ENCODE peak calls at places on chromosomes 12 and 14, in six cellular contexts. One of them, this sample, is unnamed.

GRCh38 chr12:92027243-92027642 is 118.4 kb downstream of the BTG1 start:
- DNase-seq in K562: no peak
- DNase-seq in HCT116: no peak
- DNase-seq in SK-N-SH: no peak
- DNase-seq in HepG2: no peak
- DNase-seq in H1: no peak
- DNase-seq in this sample: no peak

GRCh38 chr12:30756074-30756473 is 1.3 kb upstream of the CAPRIN2 start:
- DNase-seq in K562: no peak
- DNase-seq in HCT116: no peak
- DNase-seq in SK-N-SH: no peak
- DNase-seq in HepG2: peak
- DNase-seq in H1: no peak
- DNase-seq in this sample: no peak

GRCh38 chr12:75878382-75878720 is 153.2 kb downstream of the PHLDA1 start:
- DNase-seq in K562: no peak
- DNase-seq in HCT116: no peak
- DNase-seq in SK-N-SH: no peak
- DNase-seq in HepG2: no peak
- DNase-seq in H1: no peak
- DNase-seq in this sample: no peak

GRCh38 chr14:69079188-69079742 is 73.7 kb downstream of the DCAF5 start:
- DNase-seq in K562: no peak
- DNase-seq in HCT116: no peak
- DNase-seq in SK-N-SH: no peak
- DNase-seq in HepG2: no peak
- DNase-seq in H1: no peak
- DNase-seq in this sample: no peak

GRCh38 chr12:6958609-6959375 is 7.6 kb downstream of the PTPN6 start:
- DNase-seq in K562: no peak
- DNase-seq in HCT116: no peak
- DNase-seq in SK-N-SH: peak
- DNase-seq in HepG2: no peak
- DNase-seq in H1: no peak
- DNase-seq in this sample: no peak

GRCh38 chr12:92971869-92972524 is 42.9 kb upstream of the EEA1 start:
- DNase-seq in K562: no peak
- DNase-seq in HCT116: no peak
- DNase-seq in SK-N-SH: no peak
- DNase-seq in HepG2: no peak
- DNase-seq in H1: no peak
- DNase-seq in this sample: no peak

GRCh38 chr14:81521356-81521755 is 12.3 kb downstream of the SEL1L start:
- DNase-seq in K562: no peak
- DNase-seq in HCT116: no peak
- DNase-seq in SK-N-SH: no peak
- DNase-seq in HepG2: no peak
- DNase-seq in H1: no peak
- DNase-seq in this sample: no peak

GRCh38 chr12:17344649-17345048 is 738.7 kb upstream of the LMO3 start:
- DNase-seq in K562: no peak
- DNase-seq in HCT116: no peak
- DNase-seq in SK-N-SH: no peak
- DNase-seq in HepG2: no peak
- DNase-seq in H1: no peak
- DNase-seq in this sample: no peak

GRCh38 chr12:131755305-131756113 is 44.6 kb downstream of the SFSWAP start:
- DNase-seq in K562: peak
- DNase-seq in HCT116: peak
- DNase-seq in SK-N-SH: peak
- DNase-seq in HepG2: peak
- DNase-seq in H1: no peak
- DNase-seq in this sample: peak

GRCh38 chr12:118979763-118980406 is 1.5 kb upstream of the SRRM4 start:
- DNase-seq in K562: peak
- DNase-seq in HCT116: peak
- DNase-seq in SK-N-SH: peak
- DNase-seq in HepG2: peak
- DNase-seq in H1: peak
- DNase-seq in this sample: peak

GRCh38 chr14:63027719-63028118 is 17.5 kb downstream of the KCNH5 start:
- DNase-seq in K562: no peak
- DNase-seq in HCT116: no peak
- DNase-seq in SK-N-SH: no peak
- DNase-seq in HepG2: no peak
- DNase-seq in H1: no peak
- DNase-seq in this sample: no peak

GRCh38 chr12:60333461-60333860 is 737.6 kb downstream of the SLC16A7 start:
- DNase-seq in K562: no peak
- DNase-seq in HCT116: no peak
- DNase-seq in SK-N-SH: no peak
- DNase-seq in HepG2: no peak
- DNase-seq in H1: no peak
- DNase-seq in this sample: peak

GRCh38 chr12:98741615-98742265 is 96.7 kb downstream of the APAF1 start:
- DNase-seq in K562: peak
- DNase-seq in HCT116: no peak
- DNase-seq in SK-N-SH: no peak
- DNase-seq in HepG2: no peak
- DNase-seq in H1: no peak
- DNase-seq in this sample: no peak

GRCh38 chr12:75862692-75863471 is 168.7 kb downstream of the PHLDA1 start:
- DNase-seq in K562: no peak
- DNase-seq in HCT116: peak
- DNase-seq in SK-N-SH: no peak
- DNase-seq in HepG2: peak
- DNase-seq in H1: no peak
- DNase-seq in this sample: no peak

GRCh38 chr12:128388461-128388921 is 121.5 kb downstream of the TMEM132C start:
- DNase-seq in K562: no peak
- DNase-seq in HCT116: no peak
- DNase-seq in SK-N-SH: no peak
- DNase-seq in HepG2: no peak
- DNase-seq in H1: no peak
- DNase-seq in this sample: no peak

GRCh38 chr12:46546634-46547273 is 174.2 kb upstream of the SLC38A2 start:
- DNase-seq in K562: no peak
- DNase-seq in HCT116: no peak
- DNase-seq in SK-N-SH: no peak
- DNase-seq in HepG2: no peak
- DNase-seq in H1: no peak
- DNase-seq in this sample: no peak

GRCh38 chr14:98994571-98994970 is 277.4 kb downstream of the BCL11B start:
- DNase-seq in K562: no peak
- DNase-seq in HCT116: no peak
- DNase-seq in SK-N-SH: no peak
- DNase-seq in HepG2: no peak
- DNase-seq in H1: no peak
- DNase-seq in this sample: no peak

GRCh38 chr12:43158126-43158525 is 393.9 kb downstream of the ADAMTS20 start:
- DNase-seq in K562: no peak
- DNase-seq in HCT116: no peak
- DNase-seq in SK-N-SH: no peak
- DNase-seq in HepG2: no peak
- DNase-seq in H1: no peak
- DNase-seq in this sample: no peak

GRCh38 chr12:93242154-93242958 is 135.4 kb upstream of the NUDT4 start:
- DNase-seq in K562: no peak
- DNase-seq in HCT116: no peak
- DNase-seq in SK-N-SH: peak
- DNase-seq in HepG2: no peak
- DNase-seq in H1: no peak
- DNase-seq in this sample: no peak

GRCh38 chr14:60648934-60649814 is at the start of gene SIX1:
- DNase-seq in K562: peak
- DNase-seq in HCT116: peak
- DNase-seq in SK-N-SH: peak
- DNase-seq in HepG2: peak
- DNase-seq in H1: no peak
- DNase-seq in this sample: peak

GRCh38 chr12:87995581-87996178 is 33.5 kb downstream of the C12orf50 start:
- DNase-seq in K562: peak
- DNase-seq in HCT116: peak
- DNase-seq in SK-N-SH: peak
- DNase-seq in HepG2: peak
- DNase-seq in H1: peak
- DNase-seq in this sample: peak

DNA sequence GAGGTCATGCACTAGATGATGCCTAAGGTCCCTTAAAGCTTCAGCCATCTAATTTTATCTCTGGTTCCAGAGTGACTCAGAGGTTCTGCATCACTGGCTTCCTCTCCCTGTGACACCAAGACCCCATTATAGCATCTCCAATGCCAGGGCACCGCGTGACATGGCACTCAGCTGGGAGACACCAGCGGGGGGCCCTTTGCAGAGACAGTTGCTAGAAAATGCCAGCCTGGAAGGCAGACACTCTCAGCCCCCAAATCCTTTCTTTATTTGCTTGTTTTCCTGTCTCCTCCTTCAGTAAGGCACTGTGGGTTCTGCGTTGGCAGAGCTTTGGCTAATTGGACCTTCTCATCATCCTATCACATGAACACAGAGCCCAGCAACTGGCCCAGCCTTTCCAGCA is 123.5 kb upstream of the VRK1 start:
- DNase-seq in K562: no peak
- DNase-seq in HCT116: no peak
- DNase-seq in SK-N-SH: no peak
- DNase-seq in HepG2: no peak
- DNase-seq in H1: no peak
- DNase-seq in this sample: no peak
- TF ChIP-seq JUND in K562: no peak
- TF ChIP-seq JUND in HCT116: no peak
- TF ChIP-seq JUND in SK-N-SH: no peak
- TF ChIP-seq JUND in HepG2: no peak
- TF ChIP-seq JUND in H1: no peak
- TF ChIP-seq JUND in this sample: no peak

GRCh38 chr12:65606008-65606766 is 218.1 kb upstream of the HMGA2 start:
- DNase-seq in K562: peak
- DNase-seq in HCT116: no peak
- DNase-seq in SK-N-SH: no peak
- DNase-seq in HepG2: no peak
- DNase-seq in H1: no peak
- DNase-seq in this sample: no peak

GRCh38 chr12:65609359-65609771 is 214.9 kb upstream of the HMGA2 start:
- DNase-seq in K562: no peak
- DNase-seq in HCT116: peak
- DNase-seq in SK-N-SH: no peak
- DNase-seq in HepG2: no peak
- DNase-seq in H1: no peak
- DNase-seq in this sample: no peak

GRCh38 chr12:65605019-65605418 is 219.3 kb upstream of the HMGA2 start:
- DNase-seq in K562: no peak
- DNase-seq in HCT116: no peak
- DNase-seq in SK-N-SH: no peak
- DNase-seq in HepG2: no peak
- DNase-seq in H1: no peak
- DNase-seq in this sample: no peak

GRCh38 chr12:65608319-65608916 is 215.9 kb upstream of the HMGA2 start:
- DNase-seq in K562: no peak
- DNase-seq in HCT116: no peak
- DNase-seq in SK-N-SH: no peak
- DNase-seq in HepG2: no peak
- DNase-seq in H1: no peak
- DNase-seq in this sample: no peak

GRCh38 chr12:65607271-65607880 is 216.9 kb upstream of the HMGA2 start:
- DNase-seq in K562: no peak
- DNase-seq in HCT116: no peak
- DNase-seq in SK-N-SH: no peak
- DNase-seq in HepG2: no peak
- DNase-seq in H1: no peak
- DNase-seq in this sample: peak
- TF ChIP-seq JUND in K562: no peak
- TF ChIP-seq JUND in HCT116: no peak
- TF ChIP-seq JUND in SK-N-SH: no peak
- TF ChIP-seq JUND in HepG2: no peak
- TF ChIP-seq JUND in H1: no peak
- TF ChIP-seq JUND in this sample: no peak

GRCh38 chr12:26571539-26571938 is 261.5 kb downstream of the ITPR2 start:
- DNase-seq in K562: no peak
- DNase-seq in HCT116: no peak
- DNase-seq in SK-N-SH: no peak
- DNase-seq in HepG2: no peak
- DNase-seq in H1: no peak
- DNase-seq in this sample: no peak

GRCh38 chr12:26573212-26573909 is 259.6 kb downstream of the ITPR2 start:
- DNase-seq in K562: no peak
- DNase-seq in HCT116: no peak
- DNase-seq in SK-N-SH: no peak
- DNase-seq in HepG2: no peak
- DNase-seq in H1: no peak
- DNase-seq in this sample: no peak

GRCh38 chr12:26572131-26572530 is 260.9 kb downstream of the ITPR2 start:
- DNase-seq in K562: no peak
- DNase-seq in HCT116: no peak
- DNase-seq in SK-N-SH: no peak
- DNase-seq in HepG2: no peak
- DNase-seq in H1: no peak
- DNase-seq in this sample: no peak

GRCh38 chr12:26580619-26581018 is 252.4 kb downstream of the ITPR2 start:
- DNase-seq in K562: no peak
- DNase-seq in HCT116: no peak
- DNase-seq in SK-N-SH: peak
- DNase-seq in HepG2: no peak
- DNase-seq in H1: no peak
- DNase-seq in this sample: no peak

DNA sequence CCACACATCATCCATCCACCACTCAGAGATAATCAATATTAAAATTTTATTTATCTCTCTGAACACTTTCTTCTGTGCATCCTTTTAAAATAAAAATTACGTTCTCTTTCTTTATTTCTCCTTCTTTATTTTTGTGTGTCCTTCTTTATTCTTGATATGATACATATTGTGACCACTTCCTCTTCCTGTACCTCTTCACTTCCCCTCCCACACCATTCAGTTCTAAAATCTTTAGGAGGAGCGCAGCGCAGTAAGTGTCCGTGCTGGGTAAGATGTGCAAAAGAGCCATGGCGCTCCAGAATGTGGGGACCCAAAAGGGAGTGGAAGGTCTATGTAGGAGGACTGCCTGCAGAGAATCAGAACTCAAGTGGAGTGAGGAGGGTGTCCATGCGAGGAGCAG is 256.7 kb downstream of the ITPR2 start:
- DNase-seq in K562: no peak
- DNase-seq in HCT116: no peak
- DNase-seq in SK-N-SH: no peak
- DNase-seq in HepG2: no peak
- DNase-seq in H1: no peak
- DNase-seq in this sample: no peak
- TF ChIP-seq JUND in K562: no peak
- TF ChIP-seq JUND in HCT116: no peak
- TF ChIP-seq JUND in SK-N-SH: no peak
- TF ChIP-seq JUND in HepG2: no peak
- TF ChIP-seq JUND in H1: no peak
- TF ChIP-seq JUND in this sample: no peak

GRCh38 chr12:58539295-58539694 is 381.0 kb downstream of the LRIG3 start:
- DNase-seq in K562: no peak
- DNase-seq in HCT116: no peak
- DNase-seq in SK-N-SH: no peak
- DNase-seq in HepG2: no peak
- DNase-seq in H1: no peak
- DNase-seq in this sample: no peak
- TF ChIP-seq JUND in K562: no peak
- TF ChIP-seq JUND in HCT116: no peak
- TF ChIP-seq JUND in SK-N-SH: no peak
- TF ChIP-seq JUND in HepG2: no peak
- TF ChIP-seq JUND in H1: no peak
- TF ChIP-seq JUND in this sample: no peak